ENCODE peak calls at places on chromosomes 3 and 15, in ten cellular contexts. U is HT1080; F is renal cortical epithelial cell; N is mammary epithelial cell; E is astrocyte of the spinal cord; B is effector CD4-positive, alpha-beta T cell; R is neuronal stem cell; V is stimulated activated CD4-positive, alpha-beta T cell treated with anti-CD3 and anti-CD28 coated beads, Interleukin-2, amount 100 ng/mL, for 48 hours; C is AG20443; T is activated CD4-positive, alpha-beta T cell treated with anti-CD3 and anti-CD28 coated beads, Interleukin-2, amount 10 ng/mL, durations not matched to agents 24 days and 14 days. D is an unnamed sample.

GRCh38 chr15:77502379-77503095 is 81.8 kb downstream of the HMG20A start:
- DNase-seq in U (no peak), F (no peak), N (no peak), E (no peak), B (no peak), R (no peak), V (no peak), C (no peak), T (no peak), D (no peak)

GRCh38 chr15:101329309-101329863 is 34.3 kb upstream of the SNRPA1 start:
- DNase-seq in U (no peak), F (no peak), N (no peak), E (no peak), B (no peak), R (no peak), V (no peak), C (no peak), T (no peak), D (no peak)

GRCh38 chr3:8780279-8780678 is 10.9 kb upstream of the OXTR start:
- DNase-seq in U (no peak), F (no peak), N (no peak), E (no peak), B (no peak), R (no peak), V (no peak), C (no peak), T (peak; percentile 20), D (peak; percentile 24)

GRCh38 chr15:78204351-78205309 is 29.7 kb downstream of the ACSBG1 start:
- DNase-seq in U (no peak), F (no peak), N (no peak), E (peak; percentile 31), B (no peak), R (no peak), V (no peak), C (peak; percentile 10), T (no peak), D (no peak)

GRCh38 chr3:65979152-65979551 is 59.6 kb downstream of the MAGI1 start:
- DNase-seq in U (no peak), F (no peak), N (peak; percentile 19), E (peak; percentile 88), B (no peak), R (no peak), V (no peak), C (peak; percentile 81), T (no peak), D (no peak)

GRCh38 chr3:163491714-163492113 is 1586.6 kb downstream of the SI start:
- DNase-seq in U (no peak), F (no peak), N (no peak), E (no peak), B (no peak), R (no peak), V (no peak), C (no peak), T (no peak), D (no peak)

GRCh38 chr15:29708519-29708918 is 113.7 kb downstream of the TJP1 start:
- DNase-seq in U (no peak), F (no peak), N (no peak), E (no peak), B (no peak), R (no peak), V (no peak), C (no peak), T (no peak), D (no peak)

GRCh38 chr3:170992854-170993253 is 33.7 kb downstream of the SLC2A2 start:
- DNase-seq in U (peak; percentile 85), F (no peak), N (peak; percentile 86), E (peak; percentile 29), B (no peak), R (no peak), V (no peak), C (no peak), T (no peak), D (no peak)

GRCh38 chr3:195895078-195895899 is 13.1 kb downstream of the TNK2 start:
- DNase-seq in U (peak; percentile 74), F (no peak), N (peak; percentile 49), E (no peak), B (peak; percentile 54), R (peak; percentile 20), V (peak; percentile 52), C (peak; percentile 58), T (peak; percentile 90), D (peak; percentile 86)

GRCh38 chr3:115827494-115827893 is 204.2 kb downstream of the GAP43 start:
- DNase-seq in U (no peak), F (no peak), N (no peak), E (no peak), B (no peak), R (no peak), V (no peak), C (no peak), T (no peak), D (no peak)

GRCh38 chr3:123447749-123448502 is 964 bp downstream of the ADCY5 start:
- DNase-seq in U (no peak), F (no peak), N (no peak), E (no peak), B (peak; percentile 11), R (peak; percentile 12), V (peak; percentile 49), C (peak; percentile 77), T (peak; percentile 85), D (peak; percentile 82)

GRCh38 chr3:133600682-133601081 is 27.2 kb downstream of the CDV3 start:
- DNase-seq in U (no peak), F (no peak), N (no peak), E (no peak), B (no peak), R (no peak), V (no peak), C (no peak), T (no peak), D (no peak)

GRCh38 chr3:71428841-71429609 is 154.5 kb downstream of the FOXP1 start:
- DNase-seq in U (no peak), F (peak; percentile 81), N (peak; percentile 90), E (peak; percentile 59), B (no peak), R (no peak), V (no peak), C (peak; percentile 69), T (no peak), D (no peak)

GRCh38 chr3:61562042-61562809 is 855 bp downstream of the PTPRG start:
- DNase-seq in U (no peak), F (no peak), N (peak; percentile 37), E (peak; percentile 36), B (no peak), R (no peak), V (no peak), C (peak; percentile 37), T (no peak), D (peak; percentile 46)

GRCh38 chr15:40949756-40950207 is 3.5 kb upstream of the CHAC1 start:
- DNase-seq in U (no peak), F (no peak), N (no peak), E (no peak), B (no peak), R (no peak), V (no peak), C (no peak), T (no peak), D (no peak)

GRCh38 chr3:38586546-38587520 is 62.7 kb downstream of the SCN5A start:
- DNase-seq in U (no peak), F (no peak), N (no peak), E (no peak), B (no peak), R (no peak), V (no peak), C (no peak), T (no peak), D (no peak)

GRCh38 chr3:21645121-21645897 is 105.7 kb downstream of the ZNF385D start:
- DNase-seq in U (peak; percentile 32), F (peak; percentile 68), N (no peak), E (peak; percentile 76), B (no peak), R (no peak), V (no peak), C (peak; percentile 66), T (no peak), D (no peak)

GRCh38 chr3:188345223-188345622 is 191.3 kb downstream of the LPP start:
- DNase-seq in U (peak; percentile 52), F (peak; percentile 93), N (no peak), E (peak; percentile 73), B (no peak), R (no peak), V (no peak), C (no peak), T (no peak), D (no peak)

GRCh38 chr3:109115451-109115850 is 2.5 kb downstream of the MORC1 start:
- DNase-seq in U (no peak), F (no peak), N (no peak), E (peak; percentile 11), B (no peak), R (no peak), V (no peak), C (no peak), T (no peak), D (no peak)

GRCh38 chr3:156620260-156620659 is 54.1 kb upstream of the TIPARP start:
- DNase-seq in U (peak; percentile 47), F (peak; percentile 88), N (peak; percentile 82), E (no peak), B (no peak), R (no peak), V (no peak), C (no peak), T (no peak), D (no peak)

GRCh38 chr15:51775967-51776816 is 24.8 kb downstream of the TMOD2 start:
- DNase-seq in U (peak; percentile 46), F (peak; percentile 49), N (peak; percentile 25), E (no peak), B (peak; percentile 34), R (peak; percentile 42), V (peak; percentile 34), C (peak; percentile 70), T (peak; percentile 85), D (peak; percentile 53)

GRCh38 chr3:152508705-152509104 is 240.0 kb downstream of the MBNL1 start:
- DNase-seq in U (peak; percentile 29), F (peak; percentile 29), N (peak; percentile 3), E (no peak), B (no peak), R (no peak), V (no peak), C (no peak), T (no peak), D (no peak)

GRCh38 chr15:31027948-31028586 is 36.6 kb upstream of the MTMR10 start:
- DNase-seq in U (no peak), F (no peak), N (no peak), E (no peak), B (no peak), R (no peak), V (no peak), C (no peak), T (no peak), D (no peak)

GRCh38 chr15:101150723-101151040 is 101.2 kb downstream of the CHSY1 start:
- DNase-seq in U (no peak), F (no peak), N (no peak), E (no peak), B (no peak), R (no peak), V (no peak), C (no peak), T (no peak), D (no peak)

GRCh38 chr15:92463826-92464225 is 70.1 kb downstream of the ST8SIA2 start:
- DNase-seq in U (peak; percentile 50), F (no peak), N (no peak), E (peak; percentile 26), B (no peak), R (no peak), V (no peak), C (peak; percentile 33), T (no peak), D (no peak)

GRCh38 chr15:99762288-99762687 is 29.1 kb upstream of the LYSMD4 start:
- DNase-seq in U (no peak), F (no peak), N (no peak), E (no peak), B (no peak), R (no peak), V (no peak), C (no peak), T (no peak), D (no peak)

GRCh38 chr3:97793415-97794019 is 28.3 kb upstream of the CRYBG3 start:
- DNase-seq in U (peak; percentile 54), F (peak; percentile 63), N (peak; percentile 42), E (peak; percentile 59), B (peak; percentile 15), R (peak; percentile 23), V (no peak), C (peak; percentile 33), T (peak; percentile 80), D (peak; percentile 23)

GRCh38 chr15:83697716-83698115 is 43.8 kb downstream of the ADAMTSL3 start:
- DNase-seq in U (no peak), F (peak; percentile 58), N (peak; percentile 23), E (no peak), B (no peak), R (no peak), V (no peak), C (no peak), T (no peak), D (no peak)